ENCODE peak calls at places on chromosomes 12 and 14, in four cellular contexts. Y is naive thymus-derived CD8-positive, alpha-beta T cell; U is stimulated activated CD8-positive, alpha-beta memory T cell treated with anti-CD3 and anti-CD28 coated beads, Interleukin-4, amount 100 ng/mL, for 24 hours; X is DMS153. C is an unnamed sample.

GRCh38 chr12:91910871-91911388 is 234.7 kb downstream of the BTG1 start:
- DNase-seq in X (no peak), U (no peak), Y (peak; percentile 18), C (no peak)

GRCh38 chr12:65019696-65020095 is 101.4 kb downstream of the WIF1 start:
- DNase-seq in Y (no peak), X (no peak), U (no peak), C (no peak)

GRCh38 chr14:88834883-88835431 is 10.5 kb downstream of the TTC8 start:
- DNase-seq in Y (no peak), U (no peak), X (no peak), C (no peak)

GRCh38 chr12:121181181-121181580 is 28.7 kb upstream of the P2RX4 start:
- DNase-seq in U (no peak), Y (no peak), X (no peak), C (no peak)

GRCh38 chr12:119134673-119135072 is 44.1 kb upstream of the HSPB8 start:
- DNase-seq in Y (no peak), X (no peak), U (no peak), C (no peak)

GRCh38 chr12:51047655-51048540 is at the start of gene LETMD1:
- DNase-seq in Y (peak; percentile 95), U (peak; percentile 78), X (peak; percentile 95), C (peak; percentile 88)

GRCh38 chr12:52789637-52790426 is 6.1 kb downstream of the KRT3 start:
- DNase-seq in X (no peak), Y (no peak), U (no peak), C (no peak)

GRCh38 chr12:7197846-7198245 is 8.4 kb downstream of the PEX5 start:
- DNase-seq in X (no peak), Y (no peak), U (no peak), C (no peak)

GRCh38 chr14:68651652-68652432 is 141.0 kb downstream of the ZFP36L1 start:
- DNase-seq in X (no peak), U (no peak), Y (no peak), C (no peak)

GRCh38 chr12:88035907-88036289 is 6.7 kb upstream of the C12orf50 start:
- DNase-seq in X (no peak), Y (peak; percentile 2), U (no peak), C (no peak)

GRCh38 chr12:89863332-89863938 is 154.8 kb upstream of the ATP2B1 start:
- DNase-seq in X (no peak), Y (peak; percentile 91), U (no peak), C (peak; percentile 26)

GRCh38 chr12:118103601-118104382 is at the start of gene VSIG10:
- DNase-seq in Y (peak; percentile 18), U (no peak), X (peak; percentile 57), C (peak; percentile 62)

GRCh38 chr12:98320026-98320425 is 195.4 kb upstream of the TMPO start:
- DNase-seq in X (no peak), Y (no peak), U (no peak), C (no peak)

GRCh38 chr14:56905282-56905681 is 95.0 kb upstream of the OTX2 start:
- DNase-seq in Y (no peak), X (no peak), U (no peak), C (no peak)

GRCh38 chr14:105465209-105466031 is 9.2 kb upstream of the CRIP2 start:
- DNase-seq in X (no peak), Y (no peak), U (no peak), C (no peak)

GRCh38 chr14:54902143-54902520 is 494 bp downstream of the GCH1 start:
- DNase-seq in Y (peak; percentile 83), U (peak; percentile 65), X (peak; percentile 33), C (peak; percentile 89)

GRCh38 chr14:62189698-62190097 is 427.5 kb downstream of the SNAPC1 start:
- DNase-seq in X (no peak), Y (no peak), U (no peak), C (no peak)